ENCODE peak calls at places on chromosomes 3 and 15, in ten cellular contexts. W is AG04450; P is OCI-LY7; X is kidney tubule cell; L is iris pigment epithelial cell; S is D341Med; M is heart left ventricle; Q is SW480; E is activated CD8-positive, alpha-beta memory T cell treated with anti-CD3 and anti-CD28 coated beads, Interleukin-2, amount 50 U/mL, for 4 hours; J is stimulated activated CD4-positive, alpha-beta T cell treated with anti-CD3 and anti-CD28 coated beads, Interleukin-2, amount 100 ng/mL, for 48 hours. V is an unnamed sample.

GRCh38 chr3:138440137-138440536 is 5.7 kb downstream of the ESYT3 start:
- DNase-seq in W (no peak), P (no peak), X (peak), L (peak), S (peak), M (peak), Q (no peak), E (no peak), J (no peak), V (no peak)

GRCh38 chr15:22839046-22839705 is 710 bp downstream of the NIPA2 start:
- DNase-seq in W (no peak), P (peak), X (peak), L (peak), S (no peak), M (no peak), Q (peak), E (no peak), J (no peak), V (peak)

GRCh38 chr3:150240891-150241290 is 167.2 kb upstream of the TSC22D2 start:
- DNase-seq in W (no peak), P (no peak), X (no peak), L (no peak), S (no peak), M (no peak), Q (no peak), E (no peak), J (no peak), V (no peak)

GRCh38 chr15:82533801-82534200 is 6.5 kb downstream of the RPS17 start:
- DNase-seq in W (no peak), P (no peak), X (no peak), L (no peak), S (no peak), M (no peak), Q (no peak), E (no peak), J (no peak), V (no peak)

GRCh38 chr15:78174398-78174797 is 25.2 kb downstream of the IDH3A start:
- DNase-seq in W (no peak), P (peak), X (no peak), L (no peak), S (no peak), M (no peak), Q (no peak), E (no peak), J (no peak), V (no peak)

GRCh38 chr3:158936530-158937113 is 134.8 kb downstream of the MFSD1 start:
- DNase-seq in W (no peak), P (no peak), X (peak), L (no peak), S (no peak), M (no peak), Q (no peak), E (no peak), J (no peak), V (no peak)

GRCh38 chr3:141020139-141020940 is 30.8 kb upstream of the SPSB4 start:
- DNase-seq in W (no peak), P (no peak), X (peak), L (peak), S (no peak), M (no peak), Q (no peak), E (no peak), J (no peak), V (no peak)

GRCh38 chr3:150960708-150961684 is 11.5 kb downstream of the CLRN1 start:
- DNase-seq in W (no peak), P (no peak), X (no peak), L (no peak), S (no peak), M (no peak), Q (no peak), E (no peak), J (no peak), V (no peak)

GRCh38 chr3:71584216-71585061 is 911 bp upstream of the FOXP1 start:
- DNase-seq in W (no peak), P (peak), X (peak), L (peak), S (no peak), M (peak), Q (peak), E (peak), J (peak), V (peak)

GRCh38 chr15:67914537-67915373 is 74.9 kb upstream of the RNU6-1 start:
- DNase-seq in W (no peak), P (no peak), X (no peak), L (peak), S (no peak), M (peak), Q (no peak), E (no peak), J (no peak), V (no peak)

GRCh38 chr3:60557122-60557521 is 694.1 kb downstream of the FHIT start:
- DNase-seq in W (no peak), P (no peak), X (no peak), L (no peak), S (no peak), M (no peak), Q (no peak), E (no peak), J (no peak), V (no peak)

GRCh38 chr15:90956551-90957104 is 1.9 kb downstream of the RCCD1 start:
- DNase-seq in W (peak), P (peak), X (peak), L (peak), S (peak), M (peak), Q (no peak), E (peak), J (peak), V (peak)

GRCh38 chr15:61997786-61998185 is 62.5 kb downstream of the VPS13C start:
- DNase-seq in W (no peak), P (no peak), X (no peak), L (no peak), S (no peak), M (no peak), Q (no peak), E (no peak), J (no peak), V (no peak)

GRCh38 chr15:82850242-82850591 is 40.8 kb downstream of the WHAMM start:
- DNase-seq in W (no peak), P (no peak), X (peak), L (no peak), S (peak), M (no peak), Q (peak), E (no peak), J (no peak), V (no peak)

GRCh38 chr15:58549780-58550064 is 117.9 kb downstream of the LIPC start:
- DNase-seq in W (no peak), P (no peak), X (no peak), L (no peak), S (no peak), M (no peak), Q (no peak), E (no peak), J (no peak), V (no peak)

GRCh38 chr3:38835939-38836338 is 19.9 kb upstream of the SCN10A start:
- DNase-seq in W (no peak), P (no peak), X (peak), L (no peak), S (no peak), M (no peak), Q (no peak), E (no peak), J (no peak), V (no peak)

GRCh38 chr3:188772886-188773285 is 398.9 kb upstream of the TPRG1 start:
- DNase-seq in W (peak), P (no peak), X (peak), L (peak), S (no peak), M (no peak), Q (no peak), E (no peak), J (no peak), V (peak)

GRCh38 chr3:140588558-140588957 is 89.3 kb upstream of the TRIM42 start:
- DNase-seq in W (no peak), P (no peak), X (no peak), L (no peak), S (no peak), M (no peak), Q (no peak), E (no peak), J (no peak), V (no peak)

V was measured in kidney glomerular epithelial cell.